ENCODE peak calls at places on chromosomes 11 and 22, in seven cellular contexts. O, J, X, M, S, C and Y are unnamed samples.

GRCh38 chr11:66157182-66157864 is 87.3 kb downstream of the PACS1 start:
- DNase-seq in O (peak), M (no peak), C (no peak), S (no peak), J (no peak), X (no peak), Y (peak)

GRCh38 chr22:49942565-49943404 is 17.8 kb upstream of the PIM3 start:
- DNase-seq in X (no peak), S (no peak), J (no peak), O (no peak), C (no peak), M (no peak), Y (no peak)

GRCh38 chr11:3434976-3435375 is 56.0 kb upstream of the ZNF195 start:
- DNase-seq in J (no peak), C (no peak), O (no peak), M (no peak), S (no peak), X (no peak), Y (no peak)

GRCh38 chr11:110305169-110306018 is 9.0 kb upstream of the RDX start:
- DNase-seq in O (no peak), J (no peak), X (no peak), M (no peak), S (no peak), C (no peak), Y (peak)

GRCh38 chr22:47851586-47851985 is 1089.1 kb downstream of the TBC1D22A start:
- DNase-seq in X (no peak), J (no peak), S (no peak), C (no peak), O (no peak), M (no peak), Y (no peak)

GRCh38 chr11:13098067-13098466 is 89.0 kb downstream of the RASSF10 start:
- DNase-seq in O (no peak), M (no peak), X (peak), J (no peak), C (no peak), S (no peak), Y (no peak)

GRCh38 chr22:36304429-36304828 is 51.5 kb downstream of the APOL1 start:
- DNase-seq in M (no peak), C (no peak), X (no peak), S (no peak), O (no peak), J (no peak), Y (no peak)

GRCh38 chr11:86519064-86519911 is 144.6 kb downstream of the CCDC81 start:
- DNase-seq in S (no peak), J (no peak), O (no peak), M (peak), C (no peak), X (no peak), Y (peak)

GRCh38 chr11:112548641-112549040 is 288.0 kb upstream of the PLET1 start:
- DNase-seq in O (no peak), J (no peak), S (no peak), C (no peak), X (no peak), M (no peak), Y (no peak)

GRCh38 chr11:30497600-30497999 is 88.6 kb downstream of the MPPED2 start:
- DNase-seq in J (no peak), S (no peak), X (no peak), C (no peak), M (no peak), O (no peak), Y (no peak)

GRCh38 chr11:79956061-79956460 is 515.2 kb upstream of the TENM4 start:
- DNase-seq in S (no peak), M (no peak), O (no peak), X (no peak), J (no peak), C (no peak), Y (no peak)

GRCh38 chr22:48798281-48799226 is 1029.1 kb downstream of the BRD1 start:
- DNase-seq in M (no peak), O (no peak), C (no peak), X (no peak), J (no peak), S (no peak), Y (no peak)

GRCh38 chr11:108405706-108406105 is 61.6 kb downstream of the C11orf65 start:
- DNase-seq in O (no peak), M (no peak), J (no peak), X (no peak), C (no peak), S (no peak), Y (peak)

GRCh38 chr11:11056316-11056715 is 198.5 kb upstream of the ZBED5 start:
- DNase-seq in J (no peak), X (no peak), M (no peak), S (no peak), O (no peak), C (no peak), Y (no peak)

GRCh38 chr11:112412383-112412782 is 151.7 kb upstream of the PLET1 start:
- DNase-seq in S (no peak), O (no peak), J (no peak), X (no peak), C (no peak), M (no peak), Y (no peak)

GRCh38 chr11:8068605-8069221 is 12.3 kb upstream of the TUB start:
- DNase-seq in S (peak), J (peak), M (peak), C (peak), X (peak), O (no peak), Y (peak)

GRCh38 chr11:117749541-117749910 is 47.5 kb downstream of the DSCAML1 start:
- DNase-seq in S (no peak), M (no peak), O (no peak), X (no peak), J (peak), C (no peak), Y (no peak)

GRCh38 chr11:117750916-117751773 is 45.9 kb downstream of the DSCAML1 start:
- DNase-seq in C (no peak), S (no peak), O (no peak), M (no peak), J (peak), X (no peak), Y (no peak)

GRCh38 chr11:117752721-117753237 is 44.2 kb downstream of the DSCAML1 start:
- DNase-seq in J (peak), X (no peak), S (no peak), C (no peak), O (no peak), M (no peak), Y (no peak)

GRCh38 chr11:117748771-117749540 is 48.1 kb downstream of the DSCAML1 start:
- DNase-seq in X (no peak), S (no peak), O (no peak), J (peak), M (no peak), C (no peak), Y (no peak)

GRCh38 chr11:117750357-117750756 is 46.7 kb downstream of the DSCAML1 start:
- DNase-seq in C (no peak), X (no peak), M (no peak), S (no peak), J (peak), O (no peak), Y (no peak)
- H3K4me3 ChIP-seq in C (no peak), X (no peak), M (no peak), S (no peak), J (no peak), O (no peak), Y (no peak)

GRCh38 chr11:45818961-45819605 is 14.1 kb downstream of the SLC35C1 start:
- DNase-seq in O (peak), M (no peak), J (no peak), X (no peak), C (no peak), S (peak), Y (no peak)

GRCh38 chr11:45816614-45817013 is 11.7 kb downstream of the SLC35C1 start:
- DNase-seq in X (no peak), M (no peak), C (no peak), O (no peak), J (peak), S (peak), Y (no peak)

GRCh38 chr11:45817191-45817590 is 12.2 kb downstream of the SLC35C1 start:
- DNase-seq in S (no peak), J (peak), X (no peak), O (peak), C (no peak), M (no peak), Y (no peak)

GRCh38 chr11:45812581-45813548 is 7.9 kb downstream of the SLC35C1 start:
- DNase-seq in J (no peak), X (no peak), O (no peak), C (no peak), S (peak), M (no peak), Y (no peak)

DNA sequence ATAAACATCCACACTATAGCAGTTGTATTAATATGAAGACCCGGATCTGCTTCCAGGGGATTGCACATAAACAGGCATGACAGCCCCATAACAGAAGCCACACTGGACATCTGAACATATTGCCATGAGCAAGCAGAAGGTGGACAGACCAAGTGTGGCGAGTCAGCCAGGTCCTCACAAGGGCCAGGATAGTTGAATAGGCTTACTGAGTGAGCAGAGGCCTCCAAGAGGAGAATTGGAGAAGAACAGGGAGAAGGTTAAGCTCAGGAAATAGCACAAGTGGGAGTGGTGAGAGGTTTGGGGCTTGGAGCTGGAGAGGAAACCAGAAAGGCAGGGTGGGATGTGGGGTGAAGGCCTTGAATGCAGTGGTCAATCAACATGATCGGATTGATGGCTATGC is 10.8 kb downstream of the SLC35C1 start:
- DNase-seq in M (no peak), C (no peak), J (peak), X (no peak), O (no peak), S (no peak), Y (peak)
- TF ChIP-seq CTCF in M (no peak), C (no peak), J (no peak), X (no peak), O (no peak), S (no peak), Y (peak)

DNA sequence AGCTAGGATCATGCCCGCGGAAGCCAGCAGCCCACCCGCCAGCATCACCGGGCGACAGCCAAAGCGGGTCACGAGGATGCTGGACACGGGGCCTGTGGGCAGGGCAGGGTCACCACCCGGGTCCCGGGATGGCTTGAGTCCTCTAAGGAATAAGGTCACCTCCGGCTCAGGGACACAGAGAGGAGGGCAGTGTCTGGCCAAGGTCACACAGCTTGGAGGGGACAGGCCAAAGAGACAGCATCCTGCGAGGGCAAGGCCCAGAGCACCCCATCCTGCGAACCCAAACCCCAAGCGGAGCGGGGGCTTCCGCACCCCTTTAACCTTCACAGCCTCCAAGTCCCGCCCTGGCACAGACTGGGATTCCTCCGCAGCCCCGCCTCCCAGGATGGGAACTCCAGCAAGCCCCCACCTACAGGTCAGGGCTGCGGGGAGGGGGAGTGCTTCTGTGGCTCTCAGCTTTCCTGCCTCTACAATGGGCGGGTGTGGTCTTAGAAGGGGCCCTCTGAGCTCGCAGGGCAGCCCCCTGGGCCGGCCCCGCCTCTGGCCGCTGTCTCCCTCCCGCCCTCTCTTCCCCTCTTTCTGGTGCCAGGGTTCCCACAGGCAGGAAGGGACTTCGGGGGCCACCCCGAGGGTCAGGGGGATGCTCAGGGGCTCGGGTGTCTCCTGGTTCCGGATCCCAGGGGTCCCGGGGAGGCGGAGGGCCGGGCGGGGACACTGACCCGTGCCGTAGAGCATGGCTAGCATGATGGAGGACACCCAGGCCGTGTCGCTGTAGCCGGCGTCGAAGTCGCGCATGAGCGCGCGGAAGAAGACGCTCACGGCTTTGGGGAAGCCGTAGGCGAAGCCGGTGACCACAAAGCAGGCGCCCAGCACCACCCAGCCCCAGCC is 1.8 kb downstream of the SLC16A8 start:
- DNase-seq in C (no peak), X (no peak), J (no peak), S (no peak), M (no peak), O (no peak), Y (no peak)
- H3K4me3 ChIP-seq in C (no peak), X (no peak), J (peak), S (peak), M (no peak), O (no peak), Y (no peak)

GRCh38 chr11:58745705-58746364 is 14.1 kb upstream of the GLYAT start:
- DNase-seq in C (no peak), J (no peak), M (no peak), O (no peak), X (no peak), S (no peak), Y (no peak)

GRCh38 chr11:58741127-58741526 is 9.4 kb upstream of the GLYAT start:
- DNase-seq in O (no peak), S (no peak), M (no peak), C (no peak), X (no peak), J (no peak), Y (no peak)

GRCh38 chr11:58742140-58742539 is 10.4 kb upstream of the GLYAT start:
- DNase-seq in M (no peak), O (peak), C (no peak), S (no peak), X (no peak), J (no peak), Y (no peak)

GRCh38 chr11:58744988-58745704 is 13.4 kb upstream of the GLYAT start:
- DNase-seq in J (no peak), C (no peak), S (no peak), X (no peak), M (no peak), O (no peak), Y (no peak)

DNA sequence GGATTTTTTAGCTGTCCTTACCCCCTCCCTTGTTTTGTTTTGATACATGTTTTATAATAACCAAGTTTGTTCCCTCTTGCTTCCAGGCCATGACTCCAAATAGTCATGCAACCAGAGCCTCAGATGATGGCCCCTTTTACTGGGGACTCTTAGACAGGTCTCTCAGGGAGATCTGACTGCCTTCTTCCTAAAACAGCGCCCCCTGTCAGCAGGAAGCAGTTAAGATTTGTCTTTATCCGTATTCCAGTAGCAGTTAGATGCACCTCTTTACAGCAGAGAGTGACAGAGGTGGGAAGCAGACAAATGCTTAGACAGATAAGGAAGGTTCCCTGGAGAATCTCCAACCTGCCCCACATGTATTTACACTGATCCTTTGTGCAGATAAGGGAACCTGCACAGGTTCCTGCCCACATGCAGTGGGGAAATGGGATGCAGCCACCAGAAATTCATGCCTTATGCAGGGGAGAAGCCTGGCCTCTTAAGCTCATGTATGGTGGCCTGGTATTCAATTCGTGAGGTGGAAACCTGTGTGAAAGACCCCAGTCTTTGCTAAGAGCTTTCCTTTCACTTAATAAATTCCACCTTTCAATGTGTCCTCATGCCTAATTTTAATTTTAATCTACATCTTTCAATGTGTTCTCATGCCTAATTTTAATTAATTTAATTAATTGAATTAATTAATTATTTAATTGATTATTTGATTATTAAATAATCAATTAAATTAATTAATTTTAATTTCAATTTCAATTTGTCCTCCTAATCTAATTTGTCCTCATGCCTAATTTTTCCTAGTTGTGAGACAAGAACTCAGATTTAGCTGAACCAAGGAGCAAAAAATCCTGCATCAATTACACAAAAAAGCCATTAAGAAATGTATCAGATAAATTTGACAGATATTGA is 11.5 kb upstream of the GLYAT start:
- DNase-seq in C (no peak), J (no peak), X (no peak), M (no peak), S (no peak), O (peak), Y (no peak)
- TF ChIP-seq CTCF in C (no peak), J (no peak), X (no peak), M (no peak), S (no peak), O (peak), Y (no peak)

GRCh38 chr22:24402460-24403192 is 24.8 kb upstream of the ADORA2A start:
- DNase-seq in X (peak), M (peak), J (no peak), O (peak), S (peak), C (peak), Y (peak)
- H3K4me3 ChIP-seq in X (no peak), M (no peak), J (no peak), O (no peak), S (no peak), C (no peak), Y (no peak)

DNA sequence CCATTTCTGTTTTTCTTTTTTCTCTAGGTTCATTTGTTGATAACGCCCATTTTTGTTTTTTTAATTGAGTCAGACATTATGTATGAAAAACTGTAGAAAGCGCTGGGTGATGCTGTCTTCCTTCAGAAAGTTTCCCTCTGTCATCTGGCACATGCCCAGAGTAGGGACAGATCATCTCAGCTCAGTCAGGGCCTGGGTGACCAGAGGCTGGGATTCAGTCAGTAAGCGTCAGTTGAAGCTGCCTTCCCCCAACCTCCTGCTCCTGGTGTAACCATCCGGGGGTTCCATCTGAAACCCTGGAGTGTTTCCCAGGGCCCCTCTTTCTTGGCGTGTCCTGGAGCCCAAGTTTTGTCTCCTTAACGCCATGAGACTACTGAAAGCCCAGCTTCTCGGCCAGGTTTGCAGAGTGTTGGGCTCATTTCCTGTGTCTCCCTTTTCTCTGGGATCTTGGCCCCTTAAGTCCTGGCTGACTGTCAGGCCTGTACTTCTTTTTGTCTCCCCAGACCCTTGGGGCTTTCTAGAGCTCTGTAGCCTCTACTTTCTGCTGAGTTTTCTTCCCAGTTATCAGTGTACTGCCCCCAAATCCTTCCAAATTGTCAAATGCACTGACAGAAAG is 10.7 kb downstream of the PPFIA1 start:
- DNase-seq in X (peak), C (no peak), O (no peak), J (no peak), M (no peak), S (no peak), Y (peak)
- TF ChIP-seq CTCF in X (no peak), C (no peak), O (no peak), J (no peak), M (no peak), S (no peak), Y (no peak)

GRCh38 chr11:57763568-57763967 is 2.0 kb downstream of the CTNND1 start:
- DNase-seq in J (no peak), X (no peak), S (no peak), M (peak), O (no peak), C (no peak), Y (peak)
- H3K4me3 ChIP-seq in J (peak), X (no peak), S (peak), M (peak), O (peak), C (peak), Y (peak)

GRCh38 chr11:67240575-67241389 is 25.5 kb upstream of the GRK2 start:
- DNase-seq in M (peak), O (peak), C (peak), X (peak), J (peak), S (peak), Y (peak)
- TF ChIP-seq CTCF in M (no peak), O (no peak), C (no peak), X (no peak), J (no peak), S (no peak), Y (no peak)